ENCODE peak calls at places on chromosomes 12 and 14, in six cellular contexts. W is tibial artery; Z is cardiac septum; Q is CD8-positive, alpha-beta memory T cell; M is Kasumi-1; S is fibroblast of lung. A is an unnamed sample.

GRCh38 chr14:79180656-79181055 is 1010.5 kb downstream of the NRXN3 start:
- DNase-seq in Z (no peak), Q (no peak), W (no peak), S (no peak), M (no peak), A (no peak)

GRCh38 chr12:111409403-111410228 is 3.9 kb downstream of the SH2B3 start:
- DNase-seq in M (peak), S (peak), Q (no peak), Z (peak), W (peak), A (no peak)

GRCh38 chr12:58176296-58176869 is 235.0 kb downstream of the ATP23 start:
- DNase-seq in W (no peak), Q (no peak), Z (no peak), M (no peak), S (no peak), A (no peak)

GRCh38 chr14:44081146-44081545 is 425.9 kb downstream of the FSCB start:
- DNase-seq in Q (no peak), S (no peak), Z (no peak), M (no peak), W (no peak), A (no peak)

GRCh38 chr12:64066052-64066451 is 156.0 kb downstream of the KICS2 start:
- DNase-seq in W (no peak), Z (no peak), S (peak), Q (no peak), M (no peak), A (no peak)

GRCh38 chr14:102362084-102362483 is 606 bp downstream of the CINP start:
- DNase-seq in Z (no peak), Q (no peak), S (peak), W (no peak), M (peak), A (no peak)

GRCh38 chr14:64149921-64150320 is 144.2 kb downstream of the ESR2 start:
- DNase-seq in Q (no peak), W (no peak), S (no peak), M (no peak), Z (no peak), A (no peak)

GRCh38 chr14:65228436-65228835 is 126.1 kb upstream of the MAX start:
- DNase-seq in W (peak), Q (no peak), Z (no peak), S (no peak), M (no peak), A (no peak)

GRCh38 chr12:27013606-27014084 is 539 bp downstream of the TM7SF3 start:
- DNase-seq in Q (no peak), Z (no peak), S (peak), W (no peak), M (peak), A (no peak)

GRCh38 chr12:13347241-13348043 is 150.9 kb downstream of the EMP1 start:
- DNase-seq in Z (no peak), W (no peak), M (no peak), Q (no peak), S (peak), A (no peak)

GRCh38 chr12:94603434-94604068 is 46.8 kb downstream of the TMCC3 start:
- DNase-seq in Z (no peak), Q (peak), W (no peak), M (no peak), S (no peak), A (no peak)

GRCh38 chr12:52540531-52540930 is 12.4 kb downstream of the KRT71 start:
- DNase-seq in W (no peak), Z (no peak), S (no peak), Q (no peak), M (no peak), A (no peak)

GRCh38 chr14:36070056-36071043 is 106.2 kb downstream of the PTCSC3 start:
- DNase-seq in M (peak), S (peak), Z (no peak), W (no peak), Q (no peak), A (no peak)

GRCh38 chr14:56280843-56281242 is 162.6 kb downstream of the PELI2 start:
- DNase-seq in M (no peak), Z (no peak), W (no peak), S (no peak), Q (no peak), A (no peak)

GRCh38 chr12:119775246-119775895 is 101.7 kb downstream of the CIT start:
- DNase-seq in S (no peak), W (no peak), Q (no peak), M (no peak), Z (no peak), A (no peak)

GRCh38 chr12:25830456-25830855 is 128.0 kb upstream of the RASSF8 start:
- DNase-seq in Q (no peak), S (peak), M (no peak), Z (no peak), W (no peak), A (no peak)

GRCh38 chr14:28780843-28781503 is 14.4 kb downstream of the FOXG1 start:
- DNase-seq in S (peak), Z (no peak), Q (no peak), M (no peak), W (no peak), A (no peak)

GRCh38 chr12:28938581-28939301 is 210.3 kb upstream of the FAR2 start:
- DNase-seq in M (no peak), Z (no peak), W (no peak), Q (no peak), S (no peak), A (no peak)

GRCh38 chr12:50442178-50442908 is 41.7 kb downstream of the LARP4 start:
- DNase-seq in M (no peak), W (no peak), Z (no peak), S (no peak), Q (no peak), A (no peak)

GRCh38 chr12:108833757-108834472 is 23.5 kb downstream of the SSH1 start:
- DNase-seq in W (no peak), S (peak), Z (no peak), Q (no peak), M (no peak), A (no peak)

GRCh38 chr12:40034156-40034555 is 71.7 kb downstream of the SLC2A13 start:
- DNase-seq in Q (no peak), W (no peak), S (no peak), Z (no peak), M (no peak), A (no peak)

GRCh38 chr14:99514552-99515300 is 33.5 kb downstream of the CCNK start:
- DNase-seq in W (peak), Q (no peak), M (no peak), Z (peak), S (no peak), A (peak)

GRCh38 chr12:15754233-15754632 is 35.0 kb downstream of the EPS8 start:
- DNase-seq in W (no peak), Q (no peak), S (peak), Z (no peak), M (no peak), A (no peak)

GRCh38 chr12:92898755-92899154 is 30.3 kb downstream of the EEA1 start:
- DNase-seq in M (no peak), Z (no peak), W (no peak), S (peak), Q (no peak), A (no peak)

GRCh38 chr12:2691340-2692111 is 103.2 kb upstream of the FKBP4 start:
- DNase-seq in Q (peak), M (peak), S (peak), W (no peak), Z (peak), A (no peak)

GRCh38 chr12:105451211-105451610 is 120.7 kb downstream of the C12orf75 start:
- DNase-seq in M (no peak), Q (no peak), S (peak), Z (no peak), W (no peak), A (no peak)

GRCh38 chr12:69595689-69596088 is 10.4 kb downstream of the CCT2 start:
- DNase-seq in Q (no peak), M (no peak), S (no peak), W (no peak), Z (no peak), A (no peak)